ENCODE peak calls at places on chromosomes 4 and X, in ten cellular contexts. P is IMR-90, O is breast epithelium, A is gastrocnemius medialis, M is H54, I is A549, B is body of pancreas, V is suprapubic skin, U is NB4, S is ovary. H is an unnamed sample.

GRCh38 chr4:64780664-64781063 is 371.4 kb upstream of the TECRL start:
- DNase-seq in P (no peak), S (no peak), M (no peak), U (no peak), O (no peak), A (no peak), V (no peak), B (no peak), I (no peak), H (no peak)

GRCh38 chr4:134027931-134028330 is 173.7 kb downstream of the PABPC4L start:
- DNase-seq in V (no peak), A (no peak), S (no peak), U (no peak), M (peak; percentile 0), P (peak; percentile 69), O (no peak), B (no peak), I (peak; percentile 34), H (no peak)

GRCh38 chr4:88866862-88867550 is 169.4 kb upstream of the NAP1L5 start:
- DNase-seq in O (no peak), V (no peak), M (no peak), U (no peak), S (no peak), A (no peak), B (no peak), P (peak; percentile 61), I (no peak), H (no peak)

GRCh38 chrX:46712733-46713132 is 46.2 kb downstream of the SLC9A7 start:
- DNase-seq in U (no peak), B (no peak), P (no peak), O (no peak), A (no peak), V (no peak), I (no peak), S (no peak), M (no peak), H (no peak)

GRCh38 chrX:13659057-13659456 is 6.1 kb downstream of the TCEANC start:
- DNase-seq in O (no peak), U (peak; percentile 82), I (peak; percentile 31), B (no peak), A (no peak), M (no peak), S (no peak), V (no peak), P (peak; percentile 76), H (peak; percentile 26)

GRCh38 chr4:75101906-75102888 is 169.3 kb downstream of the PARM1 start:
- DNase-seq in M (no peak), P (no peak), V (no peak), B (no peak), A (no peak), U (no peak), S (no peak), I (no peak), O (no peak), H (no peak)

GRCh38 chr4:158496030-158496741 is 25.5 kb upstream of the RXFP1 start:
- DNase-seq in B (peak; percentile 28), S (no peak), U (peak; percentile 46), I (peak; percentile 15), A (no peak), P (no peak), M (peak; percentile 7), V (no peak), O (no peak), H (peak; percentile 65)

GRCh38 chr4:159298502-159298901 is 195.6 kb downstream of the RAPGEF2 start:
- DNase-seq in I (no peak), U (no peak), M (no peak), S (no peak), V (no peak), B (no peak), P (peak; percentile 59), A (no peak), O (no peak), H (no peak)

GRCh38 chr4:95672811-95673210 is 124.0 kb upstream of the UNC5C start:
- DNase-seq in M (no peak), A (no peak), O (no peak), S (no peak), P (no peak), B (no peak), V (no peak), U (no peak), I (no peak), H (no peak)

GRCh38 chrX:69027181-69028005 is 137.9 kb downstream of the PJA1 start:
- DNase-seq in M (no peak), B (no peak), S (no peak), V (no peak), A (no peak), O (no peak), P (peak; percentile 93), U (no peak), I (peak; percentile 23), H (no peak)

GRCh38 chr4:156102411-156102810 is 148.7 kb upstream of the CTSO start:
- DNase-seq in B (no peak), V (no peak), I (no peak), U (no peak), P (no peak), M (no peak), S (no peak), A (no peak), O (no peak), H (no peak)

GRCh38 chrX:139554991-139555675 is 24.6 kb downstream of the F9 start:
- DNase-seq in U (no peak), M (no peak), B (no peak), S (no peak), V (no peak), I (no peak), P (no peak), A (no peak), O (no peak), H (no peak)

GRCh38 chr4:148288448-148288847 is 153.8 kb downstream of the NR3C2 start:
- DNase-seq in B (peak; percentile 19), A (no peak), I (no peak), S (no peak), P (no peak), U (no peak), O (no peak), M (no peak), V (no peak), H (no peak)

GRCh38 chrX:46554942-46555341 is 9.7 kb upstream of the ZNF674 start:
- DNase-seq in B (no peak), O (no peak), P (peak; percentile 58), U (peak; percentile 31), S (no peak), I (peak; percentile 36), M (no peak), A (no peak), V (no peak), H (no peak)

GRCh38 chr4:8794491-8794890 is 77.1 kb downstream of the HMX1 start:
- DNase-seq in B (no peak), A (no peak), U (no peak), O (no peak), S (no peak), V (no peak), I (no peak), M (no peak), P (no peak), H (no peak)

GRCh38 chr4:67776746-67777145 is 22.6 kb upstream of the GNRHR start:
- DNase-seq in S (no peak), A (no peak), I (no peak), O (no peak), V (no peak), B (no peak), U (no peak), P (no peak), M (no peak), H (no peak)

GRCh38 chr4:159071178-159071968 is 31.5 kb upstream of the RAPGEF2 start:
- DNase-seq in P (peak; percentile 68), U (no peak), V (no peak), M (no peak), I (peak; percentile 39), A (no peak), O (peak; percentile 47), B (no peak), S (no peak), H (no peak)

GRCh38 chr4:152700151-152700550 is 20.4 kb upstream of the TMEM154 start:
- DNase-seq in I (no peak), O (no peak), B (no peak), V (no peak), A (no peak), U (no peak), P (no peak), S (no peak), M (no peak), H (peak; percentile 32)

GRCh38 chr4:181838253-181838652 is 404.9 kb upstream of the TENM3 start:
- DNase-seq in I (no peak), O (no peak), A (no peak), S (no peak), U (no peak), B (no peak), M (no peak), V (no peak), P (no peak), H (no peak)

GRCh38 chr4:77073981-77074865 is 1.6 kb downstream of the CCNI start:
- DNase-seq in B (no peak), V (no peak), I (no peak), M (no peak), P (no peak), A (no peak), U (peak; percentile 22), O (no peak), S (no peak), H (peak; percentile 41)
- TF ChIP-seq POLR2A in B (no peak), V (no peak), I (no peak), M (no peak), P (peak; percentile 5), A (no peak), U (no peak), O (no peak), S (no peak), H (no peak)

DNA sequence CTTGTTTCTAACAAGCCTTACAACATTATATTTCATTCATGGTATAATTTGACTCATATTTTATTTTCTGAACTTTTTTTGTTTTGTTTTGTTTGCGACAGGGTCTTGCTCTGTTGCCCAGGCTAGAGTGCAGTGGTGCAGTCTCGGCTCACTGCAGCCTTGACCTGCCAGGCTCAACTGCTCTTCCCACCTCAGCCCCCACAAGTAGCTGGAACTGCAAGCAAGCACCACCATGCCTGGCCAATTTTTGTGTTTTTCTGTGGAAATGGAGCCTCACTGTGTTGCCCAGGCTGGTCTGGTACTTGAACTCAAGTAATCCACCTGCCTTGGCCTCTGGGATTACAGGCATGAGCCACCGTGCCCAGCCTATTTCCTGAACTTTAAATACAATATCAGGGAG is 42.5 kb downstream of the GRID2 start:
- DNase-seq in S (no peak), A (no peak), V (no peak), B (no peak), I (no peak), P (no peak), O (no peak), M (no peak), U (no peak), H (no peak)
- TF ChIP-seq POLR2A in S (no peak), A (no peak), V (no peak), B (no peak), I (no peak), P (no peak), O (no peak), M (no peak), U (no peak), H (no peak)

GRCh38 chr4:7701866-7702649 is 237.6 kb downstream of the AFAP1 start:
- DNase-seq in V (no peak), O (peak; percentile 59), A (no peak), B (no peak), U (no peak), I (no peak), P (no peak), M (no peak), S (no peak), H (no peak)
- TF ChIP-seq POLR2A in V (no peak), O (no peak), A (no peak), B (no peak), U (no peak), I (no peak), P (no peak), M (no peak), S (no peak), H (no peak)

GRCh38 chr4:153758688-153759406 is 977 bp downstream of the RNF175 start:
- DNase-seq in B (no peak), I (no peak), P (no peak), M (no peak), S (no peak), V (no peak), U (no peak), O (no peak), A (no peak), H (no peak)
- TF ChIP-seq POLR2A in B (no peak), I (no peak), P (no peak), M (no peak), S (no peak), V (no peak), U (no peak), O (no peak), A (no peak), H (no peak)

H was measured in erythroblast.